ENCODE peak calls at places on chromosomes 12 and 14, in six cellular contexts. L is astrocyte; W is AG09309; J is CD8-positive, alpha-beta memory T cell; V is IMR-90; R is AG04450. M is an unnamed sample.

GRCh38 chr12:112160611-112161010 is 35.3 kb downstream of the TRAFD1 start:
- DNase-seq in L (no peak), W (no peak), J (no peak), V (no peak), R (no peak), M (no peak)

GRCh38 chr14:102508774-102509743 is 517 bp downstream of the ANKRD9 start:
- DNase-seq in L (no peak), W (no peak), J (peak; percentile 37), V (peak; percentile 41), R (no peak), M (no peak)

GRCh38 chr12:79121486-79121885 is 256.9 kb downstream of the SYT1 start:
- DNase-seq in L (no peak), W (no peak), J (no peak), V (no peak), R (no peak), M (no peak)

GRCh38 chr12:61385771-61386170 is 874.4 kb upstream of the USP15 start:
- DNase-seq in L (no peak), W (no peak), J (no peak), V (peak; percentile 1), R (no peak), M (peak; percentile 10)

GRCh38 chr12:3119745-3120660 is 42.8 kb downstream of the TSPAN9 start:
- DNase-seq in L (peak; percentile 66), W (peak; percentile 72), J (no peak), V (peak; percentile 6), R (no peak), M (no peak)

GRCh38 chr14:70640938-70641547 is 673 bp upstream of the TTC9 start:
- DNase-seq in L (peak; percentile 39), W (no peak), J (peak; percentile 50), V (peak; percentile 58), R (peak; percentile 18), M (no peak)

GRCh38 chr12:103800252-103800771 is 40.7 kb downstream of the NT5DC3 start:
- DNase-seq in L (peak; percentile 80), W (no peak), J (no peak), V (peak; percentile 73), R (peak; percentile 63), M (peak; percentile 60)

GRCh38 chr14:74609721-74610120 is 2.3 kb downstream of the LTBP2 start:
- DNase-seq in L (no peak), W (no peak), J (no peak), V (peak; percentile 51), R (no peak), M (peak; percentile 15)

GRCh38 chr14:63901434-63902085 is 48.8 kb downstream of the SYNE2 start:
- DNase-seq in L (peak; percentile 60), W (peak; percentile 74), J (peak; percentile 11), V (peak; percentile 60), R (no peak), M (no peak)

GRCh38 chr12:100927825-100928224 is 133.2 kb downstream of the ANO4 start:
- DNase-seq in L (peak; percentile 74), W (no peak), J (no peak), V (peak; percentile 88), R (peak; percentile 47), M (peak; percentile 19)

GRCh38 chr12:68977909-68978610 is 45.1 kb upstream of the CPM start:
- DNase-seq in L (no peak), W (no peak), J (no peak), V (no peak), R (no peak), M (no peak)

GRCh38 chr14:86003998-86004397 is 474.1 kb downstream of the FLRT2 start:
- DNase-seq in L (peak; percentile 61), W (no peak), J (no peak), V (peak; percentile 87), R (no peak), M (peak; percentile 66)

GRCh38 chr12:40947812-40948211 is 240.3 kb upstream of the PDZRN4 start:
- DNase-seq in L (no peak), W (no peak), J (no peak), V (no peak), R (no peak), M (no peak)

GRCh38 chr14:103594265-103594664 is 31.5 kb downstream of the COA8 start:
- DNase-seq in L (peak; percentile 79), W (peak; percentile 25), J (no peak), V (peak; percentile 74), R (no peak), M (peak; percentile 38)

GRCh38 chr12:104526751-104527150 is 70.0 kb downstream of the CHST11 start:
- DNase-seq in L (no peak), W (no peak), J (no peak), V (no peak), R (no peak), M (no peak)

GRCh38 chr14:69132513-69133181 is 20.3 kb downstream of the DCAF5 start:
- DNase-seq in L (peak; percentile 63), W (no peak), J (no peak), V (no peak), R (no peak), M (peak; percentile 33)

GRCh38 chr12:85155791-85156190 is 119.6 kb downstream of the LRRIQ1 start:
- DNase-seq in L (peak; percentile 6), W (no peak), J (no peak), V (no peak), R (no peak), M (peak; percentile 22)

GRCh38 chr12:111584959-111585358 is 14.2 kb downstream of the ATXN2 start:
- DNase-seq in L (no peak), W (no peak), J (no peak), V (peak; percentile 60), R (no peak), M (no peak)

GRCh38 chr12:130628304-130628703 is 87.8 kb downstream of the RIMBP2 start:
- DNase-seq in L (no peak), W (no peak), J (no peak), V (no peak), R (no peak), M (no peak)

GRCh38 chr12:130634866-130635265 is 81.2 kb downstream of the RIMBP2 start:
- DNase-seq in L (no peak), W (no peak), J (no peak), V (no peak), R (no peak), M (no peak)

GRCh38 chr12:130636370-130636769 is 79.7 kb downstream of the RIMBP2 start:
- DNase-seq in L (no peak), W (no peak), J (no peak), V (no peak), R (no peak), M (no peak)

GRCh38 chr12:130632582-130633174 is 83.4 kb downstream of the RIMBP2 start:
- DNase-seq in L (no peak), W (no peak), J (no peak), V (no peak), R (no peak), M (no peak)

GRCh38 chr12:130633771-130634170 is 82.3 kb downstream of the RIMBP2 start:
- DNase-seq in L (no peak), W (no peak), J (no peak), V (no peak), R (no peak), M (no peak)
- H3K4me3 ChIP-seq in L (no peak overlapping the region), W (no peak overlapping the region), J (no peak overlapping the region), V (no peak overlapping the region), R (no peak overlapping the region), M (no peak overlapping the region)

DNA sequence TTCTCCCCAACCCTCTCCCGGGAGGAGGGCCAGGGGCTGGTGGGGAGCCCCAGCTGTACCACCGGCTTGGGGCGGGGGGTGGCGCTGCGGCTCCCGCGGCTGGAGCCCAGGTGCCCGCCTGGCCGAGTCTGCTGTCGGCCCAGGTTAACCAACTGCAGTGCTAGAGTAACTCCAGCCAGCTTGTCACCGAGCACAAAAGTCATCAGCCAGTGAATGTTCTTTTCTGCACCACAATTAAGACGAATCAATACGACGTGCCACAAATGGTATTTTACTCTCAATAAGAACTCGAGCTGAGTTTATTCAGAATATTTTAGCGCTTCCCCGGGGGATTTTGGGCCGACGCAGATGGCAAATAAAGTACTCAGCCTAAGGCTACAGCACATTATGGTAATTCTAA is 83.3 kb downstream of the BCL11B start:
- DNase-seq in L (no peak), W (no peak), J (peak; percentile 43), V (no peak), R (no peak), M (no peak)
- H3K4me3 ChIP-seq in L (no peak overlapping the region), W (no peak overlapping the region), J (peak overlapping the region; percentile 54), V (no peak overlapping the region), R (no peak overlapping the region), M (no peak overlapping the region)

DNA sequence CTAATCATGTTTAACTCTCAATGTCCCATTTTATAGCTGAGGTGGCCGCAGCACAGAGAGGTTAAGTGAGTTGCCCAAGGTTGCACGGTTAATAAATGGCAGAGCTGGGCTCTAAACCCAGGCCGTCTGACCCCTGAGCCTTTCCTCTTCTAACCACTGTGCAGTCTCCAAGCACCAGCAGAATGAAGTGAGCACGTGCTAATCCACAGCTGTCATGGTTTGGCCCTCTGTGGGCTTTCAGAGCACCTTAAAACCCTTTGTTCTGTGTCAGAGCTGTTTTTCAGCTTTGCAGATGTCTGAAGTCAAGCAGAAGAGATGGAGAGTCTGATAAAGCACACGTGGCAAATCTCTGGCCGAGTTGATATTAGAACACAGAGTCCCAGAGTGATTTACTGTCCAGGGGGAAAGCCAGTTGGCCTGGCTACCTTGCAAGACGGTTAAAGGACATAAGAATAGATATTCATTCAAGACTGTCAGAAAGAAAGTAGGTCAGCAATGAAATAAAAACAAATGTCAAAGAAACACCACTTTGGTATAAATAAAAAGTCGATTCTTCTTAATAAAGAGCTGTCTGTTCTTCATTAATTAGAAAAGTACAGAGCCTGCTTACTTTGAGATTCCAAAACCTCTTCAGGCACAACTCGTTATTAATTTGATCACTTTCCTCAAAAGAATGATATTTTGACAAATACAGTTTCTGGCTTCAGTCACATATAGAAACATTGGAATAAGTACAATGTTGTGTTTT is 107.3 kb downstream of the CRADD start:
- DNase-seq in L (peak; percentile 93), W (no peak), J (no peak), V (peak; percentile 76), R (no peak), M (peak; percentile 63)
- H3K4me3 ChIP-seq in L (no peak overlapping the region), W (no peak overlapping the region), J (no peak overlapping the region), V (no peak overlapping the region), R (no peak overlapping the region), M (no peak overlapping the region)

DNA sequence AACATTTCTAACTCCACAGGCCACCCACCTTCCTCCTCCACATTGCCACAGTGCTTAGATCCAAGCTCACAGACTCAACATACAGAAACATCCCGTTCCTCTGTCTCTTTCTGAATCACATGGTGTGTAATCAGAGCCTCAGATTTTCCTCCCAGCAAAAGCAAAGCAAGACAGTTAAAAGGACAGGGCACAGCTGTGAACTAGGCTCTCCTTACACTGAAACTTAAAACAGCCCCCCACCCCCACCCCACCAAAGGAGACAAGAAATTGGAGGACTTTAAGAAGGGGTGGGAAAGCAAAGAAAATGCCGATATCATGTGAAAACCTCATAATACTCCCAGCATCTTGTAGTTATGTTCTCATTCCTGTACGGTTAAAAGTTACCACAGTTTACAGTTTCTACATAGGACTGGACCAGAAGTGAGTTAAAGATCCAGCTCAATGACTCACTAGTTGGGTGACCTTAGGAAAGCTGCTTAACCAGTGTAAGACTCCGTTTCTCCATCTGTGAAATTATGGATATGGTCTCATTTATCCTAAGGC is 4.8 kb downstream of the YBX3 start:
- DNase-seq in L (peak; percentile 80), W (peak; percentile 44), J (no peak), V (peak; percentile 92), R (peak; percentile 68), M (peak; percentile 60)
- H3K4me3 ChIP-seq in L (peak overlapping the region; percentile 23), W (peak overlapping the region; percentile 29), J (no peak overlapping the region), V (peak overlapping the region; percentile 36), R (peak overlapping the region; percentile 45), M (peak overlapping the region; percentile 9)